ENCODE peak calls at places on chromosomes 11 and 22, in four cellular contexts. Z is suprapubic skin, H is mammary epithelial cell, J is psoas muscle. V is an unnamed sample.

GRCh38 chr22:19176175-19176630 is 2.3 kb downstream of the SLC25A1 start:
- DNase-seq in Z (no peak), J (no peak), H (no peak), V (no peak)

GRCh38 chr22:41787331-41787730 is 13.1 kb upstream of the CCDC134 start:
- DNase-seq in Z (no peak), J (no peak), H (no peak), V (no peak)

GRCh38 chr11:859394-860131 is 16.9 kb downstream of the TSPAN4 start:
- DNase-seq in H (peak), Z (no peak), J (peak), V (no peak)

GRCh38 chr22:42313804-42314581 is 43.5 kb upstream of the TCF20 start:
- DNase-seq in J (no peak), Z (no peak), H (peak), V (no peak)

GRCh38 chr11:111361082-111361801 is 17.8 kb downstream of the POU2AF1 start:
- DNase-seq in J (no peak), H (peak), Z (no peak), V (no peak)

GRCh38 chr22:23820748-23821211 is 18.0 kb downstream of the DERL3 start:
- DNase-seq in H (no peak), J (no peak), Z (no peak), V (no peak)

GRCh38 chr11:64890084-64890944 is 11.9 kb upstream of the EHD1 start:
- DNase-seq in Z (no peak), J (no peak), H (no peak), V (no peak)

GRCh38 chr11:1920909-1921575 is 1.5 kb downstream of the TNNT3 start:
- DNase-seq in H (no peak), J (peak), Z (no peak), V (no peak)

GRCh38 chr22:35893698-35894097 is 134.9 kb downstream of the RBFOX2 start:
- DNase-seq in Z (no peak), H (no peak), J (no peak), V (no peak)

GRCh38 chr11:73597340-73597955 is 464 bp downstream of the FAM168A start:
- DNase-seq in J (no peak), H (no peak), Z (no peak), V (no peak)

GRCh38 chr22:38865201-38866023 is 6.6 kb downstream of the CBX6 start:
- DNase-seq in J (no peak), H (no peak), Z (no peak), V (no peak)

GRCh38 chr22:28029201-28029948 is 110.3 kb upstream of the PITPNB start:
- DNase-seq in Z (no peak), H (no peak), J (peak), V (peak)

GRCh38 chr11:134119094-134119493 is 50.2 kb downstream of the JAM3 start:
- DNase-seq in Z (no peak), J (no peak), H (peak), V (no peak)

GRCh38 chr11:86954288-86955110 is 696 bp downstream of the FZD4 start:
- DNase-seq in H (peak), J (peak), Z (no peak), V (peak)

GRCh38 chr11:68107689-68108088 is 13.5 kb downstream of the CHKA start:
- DNase-seq in Z (no peak), J (no peak), H (no peak), V (no peak)

DNA sequence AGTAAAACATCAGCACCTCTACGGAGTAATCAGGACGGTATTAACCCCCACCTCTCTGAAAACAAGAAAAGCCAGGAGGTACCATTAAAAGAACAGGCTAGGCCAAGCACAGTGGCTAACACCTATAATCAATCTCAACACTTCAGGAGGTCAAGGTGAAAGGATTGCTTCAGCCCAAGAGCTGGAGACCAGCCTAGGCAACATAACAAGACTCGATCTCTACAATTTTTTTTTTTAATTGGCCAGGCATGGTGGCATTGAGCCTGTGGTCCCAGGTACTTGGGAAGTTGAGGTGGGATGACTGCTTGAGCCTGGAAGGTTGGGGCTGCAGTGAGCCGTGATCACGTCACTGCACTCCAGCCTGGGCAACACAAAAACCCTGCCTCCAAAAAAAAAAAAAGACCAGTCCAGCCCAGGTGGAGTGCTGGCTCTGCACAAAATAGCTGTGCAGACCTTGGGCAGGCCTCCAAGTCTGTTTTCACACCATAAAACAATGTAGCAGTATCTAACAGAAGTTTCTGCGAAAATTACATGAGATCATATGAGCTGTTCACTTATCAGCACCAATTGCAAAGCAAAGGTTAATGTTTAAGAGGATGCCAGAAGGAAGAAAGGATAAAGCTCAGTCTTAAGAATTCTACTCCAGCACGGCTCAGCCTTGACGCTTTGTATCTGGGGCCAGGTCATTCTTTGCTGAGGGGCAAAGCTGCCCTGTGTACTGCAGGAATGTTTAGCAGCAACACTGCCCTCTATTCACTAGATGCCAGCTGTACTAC is 14.8 kb downstream of the CHKA start:
- DNase-seq in H (peak), Z (no peak), J (no peak), V (no peak)
- TF ChIP-seq CTCF in H (no peak), Z (no peak), J (no peak), V (no peak)

DNA sequence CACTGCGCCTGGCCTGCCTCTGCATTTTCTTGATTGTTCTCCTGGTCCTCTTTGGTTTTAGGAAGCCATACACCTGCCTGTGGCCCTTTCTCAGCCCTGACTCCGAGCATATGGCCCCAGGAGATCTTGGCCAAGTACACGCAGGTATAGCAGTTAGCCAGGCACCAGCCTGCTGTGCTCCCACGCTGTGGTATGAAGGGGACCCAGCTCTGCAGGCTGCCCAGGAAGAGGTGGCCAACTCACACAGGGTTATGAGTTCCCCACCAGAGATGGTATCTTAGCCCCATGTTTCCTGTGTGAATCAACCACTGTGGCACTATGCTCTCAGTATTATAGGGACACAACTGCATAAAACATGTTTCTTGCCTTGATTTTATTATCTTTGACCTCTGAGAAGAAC is 31.1 kb downstream of the SGSM3 start:
- DNase-seq in J (no peak), Z (no peak), H (no peak), V (no peak)
- TF ChIP-seq CTCF in J (no peak), Z (no peak), H (no peak), V (no peak)

DNA sequence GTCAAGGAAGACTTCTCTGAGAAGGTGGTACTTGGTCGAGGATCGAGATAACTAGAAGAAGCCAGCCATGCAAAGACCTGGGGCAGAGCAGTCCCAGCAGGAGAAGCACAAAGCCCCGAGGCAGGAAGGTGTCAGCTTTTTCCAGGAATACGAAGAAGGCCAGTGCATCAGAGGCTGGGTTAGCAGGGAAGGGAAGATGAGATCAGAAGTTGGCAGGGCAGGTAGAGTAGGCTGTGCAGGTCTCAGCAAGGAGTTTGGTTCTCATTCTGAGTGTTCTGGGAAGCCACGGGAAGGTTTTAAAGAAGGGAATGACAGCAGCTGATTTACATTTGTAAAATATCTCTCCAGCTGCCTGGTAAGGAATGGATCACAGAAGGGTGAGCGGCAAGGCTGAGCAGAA is 111.3 kb downstream of the TENM4 start:
- DNase-seq in J (no peak), Z (no peak), H (no peak), V (no peak)
- TF ChIP-seq CTCF in J (no peak), Z (no peak), H (no peak), V (no peak)

DNA sequence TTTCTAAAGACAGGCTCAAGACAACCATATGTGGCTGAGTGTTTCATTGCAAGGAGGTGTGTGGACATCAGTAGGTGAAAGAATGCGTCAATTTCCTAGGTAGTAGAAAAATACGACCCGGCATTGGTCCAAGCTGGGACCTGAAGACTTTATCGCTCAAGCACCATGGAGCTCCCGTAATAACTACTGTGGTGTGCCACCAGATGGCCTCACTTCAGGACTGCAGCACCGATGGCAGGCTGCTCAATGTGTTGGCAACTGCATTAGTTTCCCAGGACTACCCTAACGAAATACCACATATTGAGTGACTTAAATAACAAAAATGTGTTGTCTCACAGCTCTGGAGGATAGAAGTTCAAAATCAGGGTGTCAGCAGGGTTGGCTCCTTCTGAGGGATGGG is 72.4 kb upstream of the FAT3 start:
- DNase-seq in J (no peak), Z (no peak), H (no peak), V (no peak)
- TF ChIP-seq CTCF in J (no peak), Z (no peak), H (no peak), V (peak)

GRCh38 chr11:76696756-76697155 is 26.2 kb upstream of the LRRC32 start:
- DNase-seq in Z (no peak), J (no peak), H (no peak), V (no peak)

GRCh38 chr11:76695767-76696166 is 25.2 kb upstream of the LRRC32 start:
- DNase-seq in J (no peak), Z (no peak), H (no peak), V (no peak)

GRCh38 chr11:76699461-76700091 is 29.0 kb upstream of the LRRC32 start:
- DNase-seq in J (no peak), Z (no peak), H (no peak), V (no peak)

GRCh38 chr11:76700177-76701100 is 29.9 kb upstream of the LRRC32 start:
- DNase-seq in H (peak), J (peak), Z (no peak), V (no peak)

GRCh38 chr11:76698321-76699043 is 27.9 kb upstream of the LRRC32 start:
- DNase-seq in Z (no peak), J (no peak), H (no peak), V (no peak)
- TF ChIP-seq CTCF in Z (no peak), J (no peak), H (no peak), V (peak)

DNA sequence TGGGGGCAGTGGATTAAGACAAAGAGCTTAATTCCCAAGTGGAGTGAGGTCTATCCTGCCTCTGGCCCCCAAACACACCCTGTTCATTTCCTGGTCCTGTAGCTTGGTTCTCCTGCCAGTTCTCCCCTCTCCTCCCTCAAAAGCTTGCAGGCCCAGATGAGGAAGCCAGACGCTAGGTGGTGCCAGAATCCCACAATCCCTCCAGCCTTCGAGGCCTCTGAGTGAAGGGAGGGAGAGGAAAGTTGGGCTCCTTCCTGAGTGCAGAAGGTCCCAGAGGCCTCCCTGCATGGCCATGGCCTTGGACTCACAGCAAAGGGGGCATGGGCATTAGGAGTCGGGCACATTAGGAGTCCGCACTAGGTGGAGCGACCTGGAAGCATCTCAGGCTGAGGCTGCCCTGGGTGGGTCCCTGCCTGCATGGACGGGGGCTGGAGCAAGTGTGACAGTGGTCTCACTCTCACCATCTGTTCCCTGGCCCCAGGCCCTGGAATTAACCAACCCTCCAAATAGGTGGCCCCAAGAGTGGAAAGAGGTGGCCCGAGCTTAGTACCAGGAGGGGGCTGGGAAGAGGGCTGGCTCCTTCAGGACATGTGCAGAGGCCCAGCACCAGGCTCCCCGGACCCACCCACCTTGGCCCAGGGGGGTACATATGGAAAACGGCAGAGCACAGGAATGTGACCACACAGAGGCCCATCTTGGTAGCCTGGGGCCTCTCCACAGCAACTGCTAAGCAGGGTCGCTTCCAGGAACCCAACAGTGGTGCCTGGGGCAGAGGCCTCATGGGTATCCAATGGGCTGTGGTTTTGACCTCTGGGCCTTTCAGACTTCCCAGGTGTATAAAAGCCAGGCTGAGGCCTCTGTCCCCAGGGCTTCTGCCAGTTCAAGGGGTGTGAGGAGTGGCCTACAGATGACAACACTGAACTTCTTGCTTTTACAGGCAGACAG is 5.2 kb downstream of the FXYD2 start:
- DNase-seq in Z (no peak), H (peak), J (peak), V (no peak)
- TF ChIP-seq CTCF in Z (no peak), H (peak), J (peak), V (peak)

GRCh38 chr11:108599978-108600377 is 6.4 kb upstream of the EXPH5 start:
- DNase-seq in H (no peak), Z (no peak), J (no peak), V (no peak)
- TF ChIP-seq CTCF in H (no peak), Z (no peak), J (no peak), V (no peak)

GRCh38 chr22:37674951-37675929 is at the start of gene LGALS1:
- DNase-seq in J (peak), H (peak), Z (peak), V (peak)
- TF ChIP-seq CTCF in J (no peak), H (peak), Z (no peak), V (no peak)

DNA sequence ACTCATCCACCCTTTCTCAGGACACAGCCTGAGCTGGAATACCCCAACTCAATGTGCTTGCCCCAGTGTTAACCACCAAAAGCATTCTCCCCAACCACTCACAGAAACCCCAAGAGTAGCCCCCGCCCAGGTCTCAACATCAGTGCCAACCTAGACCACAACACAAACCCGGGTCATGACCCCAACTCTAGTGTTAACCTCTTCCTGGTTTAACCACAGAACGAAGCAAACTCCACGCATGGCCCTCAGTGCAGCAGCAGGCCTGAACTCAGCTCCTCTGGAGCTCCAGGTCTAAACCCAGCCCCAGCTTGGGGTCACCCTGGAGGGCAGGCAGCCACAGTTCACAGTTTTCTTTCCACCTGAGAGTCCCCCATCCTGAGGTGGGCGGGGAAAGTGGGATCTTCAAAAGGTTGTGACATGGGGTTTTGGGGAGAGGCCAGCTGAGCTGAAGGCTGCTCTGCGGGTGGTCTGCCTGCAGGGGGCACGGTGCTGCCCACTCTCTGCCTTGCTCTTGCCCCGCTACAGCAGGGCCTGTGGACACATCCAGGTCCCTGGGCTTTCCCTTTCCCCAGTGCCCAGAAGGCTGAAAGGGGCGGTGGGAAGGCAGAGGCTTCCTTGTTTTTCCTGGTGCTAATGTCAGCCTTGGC is 37.9 kb downstream of the NECTIN1 start:
- DNase-seq in J (no peak), Z (no peak), H (peak), V (no peak)
- TF ChIP-seq CTCF in J (no peak), Z (no peak), H (peak), V (no peak)

V was measured in osteocyte.